ENCODE peak calls at places on chromosomes 7 and 10, in seven cellular contexts. R, A, L, B, T, E and F are unnamed samples.

GRCh38 chr7:146764458-146764857 is 647.9 kb downstream of the CNTNAP2 start:
- DNase-seq in L (no peak), A (no peak), R (no peak), E (no peak), B (no peak), T (no peak), F (no peak)

GRCh38 chr10:100687143-100687953 is 58.0 kb upstream of the PAX2 start:
- DNase-seq in E (no peak), B (no peak), R (no peak), L (no peak), A (no peak), T (no peak), F (no peak)

GRCh38 chr10:44946201-44946600 is 13.4 kb upstream of the RASSF4 start:
- DNase-seq in A (no peak), T (no peak), E (no peak), B (no peak), L (no peak), R (no peak), F (no peak)

GRCh38 chr7:1187127-1187526 is 27.1 kb upstream of the ZFAND2A start:
- DNase-seq in L (no peak), T (no peak), A (no peak), R (no peak), B (no peak), E (no peak), F (no peak)

GRCh38 chr10:117074621-117075020 is 63.4 kb downstream of the VAX1 start:
- DNase-seq in L (no peak), T (peak), R (no peak), B (no peak), A (no peak), E (no peak), F (no peak)

GRCh38 chr7:107091306-107091705 is 46.8 kb downstream of the PRKAR2B start:
- DNase-seq in R (no peak), A (no peak), L (no peak), B (no peak), E (no peak), T (no peak), F (no peak)

GRCh38 chr10:50882540-50882983 is 2.9 kb downstream of the A1CF start:
- DNase-seq in L (no peak), R (no peak), E (peak), B (no peak), A (no peak), T (no peak), F (no peak)

GRCh38 chr7:102125127-102125561 is 161.5 kb upstream of the SH2B2 start:
- DNase-seq in R (no peak), B (no peak), A (no peak), T (no peak), L (no peak), E (peak), F (no peak)

GRCh38 chr7:64541438-64542359 is 21.2 kb downstream of the ZNF680 start:
- DNase-seq in A (no peak), E (peak), R (no peak), L (no peak), T (peak), B (no peak), F (no peak)

GRCh38 chr7:141288626-141289025 is 214.8 kb downstream of the TMEM178B start:
- DNase-seq in B (no peak), T (no peak), R (no peak), L (no peak), A (no peak), E (no peak), F (no peak)

GRCh38 chr7:123789817-123790216 is 41.0 kb upstream of the WASL start:
- DNase-seq in T (peak), B (no peak), A (no peak), R (no peak), E (no peak), L (no peak), F (no peak)

GRCh38 chr10:13795653-13796555 is 209.1 kb downstream of the PRPF18 start:
- DNase-seq in A (no peak), R (no peak), E (no peak), L (no peak), B (no peak), T (no peak), F (no peak)

GRCh38 chr7:97639036-97639435 is 92.8 kb upstream of the TAC1 start:
- DNase-seq in T (peak), B (no peak), E (no peak), L (no peak), A (peak), R (no peak), F (no peak)

GRCh38 chr10:97140284-97140846 is 45.4 kb downstream of the SLIT1 start:
- DNase-seq in E (no peak), B (no peak), T (no peak), L (no peak), R (no peak), A (no peak), F (no peak)

GRCh38 chr7:155338632-155339320 is 41.1 kb downstream of the INSIG1 start:
- DNase-seq in A (no peak), B (no peak), R (no peak), T (no peak), E (no peak), L (peak), F (no peak)

GRCh38 chr7:3301472-3301778 is 373 bp downstream of the SDK1 start:
- DNase-seq in E (no peak), A (peak), L (peak), T (no peak), B (no peak), R (no peak), F (no peak)

GRCh38 chr10:79090134-79090803 is 21.5 kb downstream of the ZMIZ1 start:
- DNase-seq in T (no peak), A (no peak), B (no peak), E (no peak), L (no peak), R (no peak), F (no peak)

GRCh38 chr10:12019343-12019971 is 23.2 kb downstream of the UPF2 start:
- DNase-seq in L (no peak), T (no peak), E (no peak), B (no peak), A (no peak), R (no peak), F (no peak)

GRCh38 chr10:78385599-78385998 is 351.9 kb downstream of the RPS24 start:
- DNase-seq in T (no peak), A (no peak), E (no peak), L (no peak), R (no peak), B (no peak), F (no peak)

GRCh38 chr10:70592746-70593512 is 9.6 kb downstream of the PRF1 start:
- DNase-seq in L (no peak), R (no peak), E (no peak), B (no peak), A (no peak), T (no peak), F (no peak)

GRCh38 chr10:50385610-50386009 is 134.3 kb upstream of the ASAH2 start:
- DNase-seq in R (peak), T (no peak), A (no peak), L (no peak), E (peak), B (no peak), F (peak)